ENCODE peak calls at places on chromosomes 1 and 21, in five cellular contexts. N is activated effector memory CD4-positive, alpha-beta T cell treated with anti-CD3 and anti-CD28 coated beads, Interleukin-2, amount 50 U/mL, for 16 hours; I is NCI-H2081; O is dorsolateral prefrontal cortex; Z is AG09319. W is an unnamed sample.

GRCh38 chr1:154912755-154913154 is 23.8 kb downstream of the PMVK start:
- DNase-seq in O (no peak), I (no peak), Z (no peak), N (no peak), W (no peak)

GRCh38 chr1:21893046-21893805 is 43.9 kb downstream of the HSPG2 start:
- DNase-seq in O (no peak), Z (no peak), N (no peak), I (no peak), W (no peak)

GRCh38 chr1:77037038-77037437 is 169.8 kb downstream of the ST6GALNAC5 start:
- DNase-seq in N (no peak), O (no peak), Z (no peak), I (no peak), W (no peak)

GRCh38 chr1:66731462-66731861 is 20.8 kb upstream of the DYNLT5 start:
- DNase-seq in N (no peak), O (no peak), I (no peak), Z (no peak), W (no peak)

GRCh38 chr21:43025636-43026180 is 49.9 kb downstream of the CBS start:
- DNase-seq in Z (no peak), N (no peak), I (no peak), O (no peak), W (no peak)

GRCh38 chr21:38219049-38219628 is 37.7 kb upstream of the KCNJ15 start:
- DNase-seq in O (no peak), I (peak; percentile 51), N (peak; percentile 80), Z (peak; percentile 36), W (peak; percentile 56)

GRCh38 chr1:243354511-243355153 is 98.8 kb downstream of the SDCCAG8 start:
- DNase-seq in Z (no peak), I (no peak), O (no peak), N (no peak), W (no peak)

GRCh38 chr1:115409097-115409852 is 71.2 kb upstream of the NGF start:
- DNase-seq in N (no peak), I (no peak), O (no peak), Z (no peak), W (no peak)

GRCh38 chr1:213457097-213457680 is 406.1 kb downstream of the RPS6KC1 start:
- DNase-seq in Z (no peak), N (no peak), I (no peak), O (no peak), W (no peak)

GRCh38 chr1:177600371-177600770 is 369.5 kb downstream of the SEC16B start:
- DNase-seq in I (no peak), N (no peak), O (no peak), Z (no peak), W (no peak)

GRCh38 chr1:227449051-227449450 is 114.3 kb upstream of the ZNF678 start:
- DNase-seq in N (peak; percentile 64), Z (no peak), O (no peak), I (no peak), W (no peak)

GRCh38 chr1:86194491-86195034 is 38.0 kb upstream of the COL24A1 start:
- DNase-seq in Z (no peak), O (no peak), N (no peak), I (no peak), W (no peak)

GRCh38 chr21:32257952-32258785 is 20.7 kb downstream of the MIS18A start:
- DNase-seq in N (peak; percentile 65), I (peak; percentile 72), O (peak; percentile 80), Z (peak; percentile 50), W (peak; percentile 71)

GRCh38 chr1:95232646-95233320 is 1.2 kb upstream of the RWDD3 start:
- DNase-seq in I (no peak), N (no peak), O (no peak), Z (no peak), W (no peak)

GRCh38 chr21:45124596-45124995 is 50.2 kb downstream of the ADARB1 start:
- DNase-seq in Z (no peak), I (no peak), O (no peak), N (peak; percentile 34), W (no peak)

GRCh38 chr1:37055631-37056030 is 21.3 kb upstream of the GRIK3 start:
- DNase-seq in O (no peak), Z (no peak), I (peak; percentile 66), N (no peak), W (no peak)

GRCh38 chr1:93681095-93681548 is 515 bp downstream of the BCAR3 start:
- DNase-seq in Z (no peak), N (peak; percentile 69), I (no peak), O (no peak), W (no peak)

GRCh38 chr1:164688791-164689190 is 129.8 kb downstream of the PBX1 start:
- DNase-seq in O (no peak), I (no peak), N (no peak), Z (no peak), W (no peak)

GRCh38 chr1:10635385-10635896 is 160.7 kb downstream of the PEX14 start:
- DNase-seq in I (peak; percentile 67), O (no peak), N (no peak), Z (no peak), W (no peak)

GRCh38 chr21:42562258-42562657 is 48.6 kb downstream of the SLC37A1 start:
- DNase-seq in Z (no peak), O (peak; percentile 4), I (no peak), N (peak; percentile 14), W (no peak)

GRCh38 chr1:37038703-37039093 is 4.4 kb upstream of the GRIK3 start:
- DNase-seq in Z (no peak), I (peak; percentile 97), O (no peak), N (no peak), W (no peak)

GRCh38 chr21:26833011-26833410 is 12.2 kb downstream of the ADAMTS1 start:
- DNase-seq in I (no peak), O (no peak), N (no peak), Z (no peak), W (no peak)

GRCh38 chr1:22111620-22112019 is 31.3 kb downstream of the WNT4 start:
- DNase-seq in O (no peak), I (no peak), Z (no peak), N (no peak), W (no peak)

GRCh38 chr1:44949286-44949685 is 37.1 kb downstream of the EIF2B3 start:
- DNase-seq in I (no peak), O (no peak), Z (no peak), N (no peak), W (no peak)

GRCh38 chr1:115258302-115258866 is 79.7 kb downstream of the NGF start:
- DNase-seq in O (no peak), I (no peak), N (no peak), Z (no peak), W (no peak)

GRCh38 chr1:205849619-205850355 is at the start of gene PM20D1:
- DNase-seq in Z (peak; percentile 27), O (peak; percentile 65), N (peak; percentile 89), I (no peak), W (no peak)

GRCh38 chr1:97270508-97271307 is 549.1 kb downstream of the PTBP2 start:
- DNase-seq in N (no peak), O (no peak), I (no peak), Z (no peak), W (no peak)

GRCh38 chr1:95554408-95554807 is 320.4 kb downstream of the RWDD3 start:
- DNase-seq in Z (no peak), I (no peak), O (no peak), N (no peak), W (no peak)

W was measured in NCI-H1105.